ENCODE peak calls at places on chromosomes 4 and X, in seven cellular contexts. C is endothelial cell; E is suprapubic skin; G is H9; J is upper lobe of left lung; M is IMR-90; I is CD8-positive, alpha-beta T cell. V is an unnamed sample.

GRCh38 chr4:61838072-61838471 is 637.9 kb downstream of the ADGRL3 start:
- DNase-seq in C (no peak), E (no peak), G (no peak), J (no peak), M (no peak), I (no peak), V (no peak)

GRCh38 chrX:97691901-97692455 is 808.3 kb downstream of the RPA4 start:
- DNase-seq in C (no peak), E (no peak), G (no peak), J (no peak), M (no peak), I (no peak), V (no peak)

GRCh38 chr4:947491-947971 is 15.3 kb downstream of the TMEM175 start:
- DNase-seq in C (no peak), E (peak), G (no peak), J (no peak), M (no peak), I (no peak), V (peak)

GRCh38 chr4:8185280-8185679 is 13.8 kb upstream of the SH3TC1 start:
- DNase-seq in C (no peak), E (no peak), G (no peak), J (no peak), M (peak), I (no peak), V (no peak)

GRCh38 chr4:119299221-119300071 is 22.5 kb downstream of the FABP2 start:
- DNase-seq in C (no peak), E (no peak), G (no peak), J (no peak), M (peak), I (no peak), V (no peak)

GRCh38 chr4:25075851-25076250 is 45.1 kb upstream of the LGI2 start:
- DNase-seq in C (no peak), E (no peak), G (no peak), J (no peak), M (no peak), I (no peak), V (no peak)

GRCh38 chrX:45788941-45789348 is 588.3 kb upstream of the DIPK2B start:
- DNase-seq in C (no peak), E (no peak), G (no peak), J (no peak), M (peak), I (no peak), V (no peak)

GRCh38 chrX:136250191-136251041 is 784 bp downstream of the MAP7D3 start:
- DNase-seq in C (peak), E (no peak), G (no peak), J (no peak), M (no peak), I (peak), V (no peak)

GRCh38 chrX:103175944-103176753 is 38.8 kb upstream of the BEX4 start:
- DNase-seq in C (peak), E (no peak), G (peak), J (peak), M (peak), I (peak), V (peak)

GRCh38 chr4:22897520-22898108 is 204.9 kb downstream of the GBA3 start:
- DNase-seq in C (peak), E (no peak), G (peak), J (no peak), M (peak), I (no peak), V (no peak)

GRCh38 chrX:7654316-7654715 is 188.7 kb upstream of the VCX start:
- DNase-seq in C (no peak), E (no peak), G (no peak), J (no peak), M (no peak), I (no peak), V (no peak)

GRCh38 chr4:168605411-168605810 is 108.6 kb downstream of the PALLD start:
- DNase-seq in C (no peak), E (no peak), G (no peak), J (no peak), M (peak), I (no peak), V (no peak)

GRCh38 chr4:24174622-24175021 is 284.8 kb upstream of the PPARGC1A start:
- DNase-seq in C (no peak), E (no peak), G (no peak), J (no peak), M (peak), I (no peak), V (no peak)

GRCh38 chr4:84966382-84967291 is at the start of gene WDFY3:
- DNase-seq in C (peak), E (peak), G (peak), J (peak), M (peak), I (no peak), V (peak)

GRCh38 chrX:63656871-63657580 is 128.0 kb downstream of the ARHGEF9 start:
- DNase-seq in C (no peak), E (no peak), G (no peak), J (no peak), M (peak), I (no peak), V (no peak)

GRCh38 chr4:83771113-83771705 is 235.3 kb downstream of the GPAT3 start:
- DNase-seq in C (peak), E (no peak), G (peak), J (peak), M (peak), I (no peak), V (no peak)

GRCh38 chr4:146095091-146095690 is 80.3 kb upstream of the LSM6 start:
- DNase-seq in C (peak), E (no peak), G (no peak), J (no peak), M (peak), I (no peak), V (peak)

GRCh38 chr4:38764292-38764691 is 18.5 kb downstream of the TLR10 start:
- DNase-seq in C (no peak), E (no peak), G (no peak), J (no peak), M (no peak), I (no peak), V (no peak)

GRCh38 chr4:5912614-5913019 is 19.7 kb upstream of the CRMP1 start:
- DNase-seq in C (no peak), E (no peak), G (peak), J (no peak), M (no peak), I (no peak), V (no peak)

GRCh38 chr4:138953962-138954371 is 61.6 kb upstream of the NOCT start:
- DNase-seq in C (no peak), E (no peak), G (no peak), J (no peak), M (peak), I (no peak), V (no peak)

GRCh38 chr4:130210871-130211270 is 1114.9 kb downstream of the C4orf33 start:
- DNase-seq in C (no peak), E (no peak), G (no peak), J (no peak), M (no peak), I (no peak), V (no peak)

GRCh38 chr4:63296773-63297172 is 1112.5 kb downstream of the TECRL start:
- DNase-seq in C (no peak), E (no peak), G (no peak), J (no peak), M (no peak), I (no peak), V (no peak)

GRCh38 chr4:137203601-137204000 is 328.7 kb downstream of the PCDH18 start:
- DNase-seq in C (no peak), E (no peak), G (no peak), J (no peak), M (peak), I (no peak), V (no peak)

GRCh38 chr4:75135068-75135825 is 202.3 kb downstream of the PARM1 start:
- DNase-seq in C (no peak), E (no peak), G (no peak), J (no peak), M (no peak), I (no peak), V (no peak)

GRCh38 chr4:11596989-11597388 is 168.3 kb upstream of the HS3ST1 start:
- DNase-seq in C (no peak), E (no peak), G (no peak), J (no peak), M (no peak), I (no peak), V (no peak)

GRCh38 chr4:38663021-38663800 is 788 bp upstream of the KLF3 start:
- DNase-seq in C (peak), E (peak), G (peak), J (no peak), M (no peak), I (no peak), V (peak)

GRCh38 chr4:83362492-83363329 is 28.1 kb upstream of the HPSE start:
- DNase-seq in C (no peak), E (no peak), G (no peak), J (no peak), M (peak), I (no peak), V (no peak)

GRCh38 chr4:184396001-184396400 is 78.3 kb downstream of the IRF2 start:
- DNase-seq in C (no peak), E (no peak), G (no peak), J (no peak), M (no peak), I (no peak), V (no peak)

GRCh38 chr4:40581254-40582140 is 48.2 kb downstream of the RBM47 start:
- DNase-seq in C (no peak), E (no peak), G (no peak), J (no peak), M (no peak), I (no peak), V (no peak)

GRCh38 chr4:149796381-149796780 is 19.3 kb downstream of the IQCM start:
- DNase-seq in C (no peak), E (no peak), G (no peak), J (no peak), M (no peak), I (no peak), V (no peak)

GRCh38 chr4:185470503-185471195 is 884 bp downstream of the CCDC110 start:
- DNase-seq in C (no peak), E (no peak), G (peak), J (peak), M (peak), I (peak), V (no peak)

GRCh38 chr4:110614981-110615365 is 7.9 kb downstream of the PITX2 start:
- DNase-seq in C (no peak), E (no peak), G (peak), J (no peak), M (no peak), I (no peak), V (no peak)

GRCh38 chr4:40401646-40402045 is 66.5 kb downstream of the CHRNA9 start:
- DNase-seq in C (no peak), E (no peak), G (no peak), J (no peak), M (peak), I (no peak), V (no peak)

GRCh38 chr4:36348403-36348938 is 67.1 kb downstream of the DTHD1 start:
- DNase-seq in C (no peak), E (no peak), G (no peak), J (no peak), M (no peak), I (no peak), V (no peak)

GRCh38 chr4:1235381-1236102 is 13.4 kb downstream of the CTBP1 start:
- DNase-seq in C (no peak), E (peak), G (no peak), J (no peak), M (no peak), I (peak), V (peak)

GRCh38 chrX:84044051-84044450 is 143.9 kb downstream of the RPS6KA6 start:
- DNase-seq in C (no peak), E (no peak), G (no peak), J (no peak), M (no peak), I (no peak), V (no peak)

GRCh38 chrX:84047339-84047738 is 140.7 kb downstream of the RPS6KA6 start:
- DNase-seq in C (no peak), E (no peak), G (peak), J (no peak), M (no peak), I (no peak), V (no peak)

GRCh38 chrX:84046403-84046984 is 141.5 kb downstream of the RPS6KA6 start:
- DNase-seq in C (peak), E (peak), G (peak), J (peak), M (peak), I (peak), V (no peak)
- TF ChIP-seq CTCF in C (peak), E (no peak), G (peak), J (peak), M (peak), I (no peak), V (peak)

DNA sequence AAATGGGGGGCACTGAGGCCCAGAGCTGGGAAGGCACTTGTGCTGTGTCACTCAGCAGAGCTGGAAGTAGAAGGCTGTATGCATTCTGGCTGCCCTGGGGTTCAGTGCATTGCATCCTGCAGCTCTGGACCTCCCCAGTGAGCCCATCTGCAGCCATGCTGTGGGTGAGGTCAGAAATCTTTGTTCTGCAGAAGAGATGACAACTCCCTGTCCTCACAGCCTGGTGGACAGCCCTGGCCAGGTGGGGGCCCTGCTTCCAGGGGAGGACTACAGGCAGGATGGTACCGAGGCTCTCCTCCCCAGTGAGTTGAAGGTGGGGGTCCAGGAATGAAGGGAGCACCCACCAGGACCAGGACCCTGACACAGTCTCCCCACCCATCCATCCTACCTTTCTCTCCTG is 135.1 kb upstream of the PJA1 start:
- DNase-seq in C (no peak), E (no peak), G (no peak), J (no peak), M (no peak), I (no peak), V (no peak)
- TF ChIP-seq CTCF in C (no peak), E (no peak), G (no peak), J (no peak), M (no peak), I (no peak), V (no peak)

GRCh38 chrX:34426334-34426733 is 230.8 kb downstream of the TMEM47 start:
- DNase-seq in C (no peak), E (no peak), G (peak), J (no peak), M (no peak), I (no peak), V (no peak)
- TF ChIP-seq CTCF in C (no peak), E (no peak), G (peak), J (no peak), M (no peak), I (no peak), V (no peak)

DNA sequence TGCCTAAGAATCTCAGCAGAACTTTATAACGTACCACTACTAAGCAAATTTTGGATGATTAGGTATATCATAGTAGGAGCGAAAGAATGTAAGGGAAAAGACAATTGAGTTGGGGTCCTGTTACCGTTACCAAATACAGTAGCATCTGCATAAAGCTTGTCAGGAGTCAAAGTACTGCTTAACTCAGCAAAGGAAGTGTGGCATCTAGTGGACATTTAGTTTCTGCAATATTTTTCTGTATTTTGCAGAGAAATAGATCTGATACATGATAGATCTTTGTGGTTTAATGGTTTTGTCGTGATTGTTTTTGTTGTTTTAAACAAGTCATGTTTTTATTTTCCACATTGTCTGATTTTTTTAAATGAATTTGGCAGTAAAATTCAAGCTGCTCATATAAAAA is 81.0 kb upstream of the SMARCAD1 start:
- DNase-seq in C (no peak), E (no peak), G (no peak), J (no peak), M (no peak), I (no peak), V (no peak)
- TF ChIP-seq CTCF in C (no peak), E (no peak), G (peak), J (no peak), M (no peak), I (no peak), V (no peak)

DNA sequence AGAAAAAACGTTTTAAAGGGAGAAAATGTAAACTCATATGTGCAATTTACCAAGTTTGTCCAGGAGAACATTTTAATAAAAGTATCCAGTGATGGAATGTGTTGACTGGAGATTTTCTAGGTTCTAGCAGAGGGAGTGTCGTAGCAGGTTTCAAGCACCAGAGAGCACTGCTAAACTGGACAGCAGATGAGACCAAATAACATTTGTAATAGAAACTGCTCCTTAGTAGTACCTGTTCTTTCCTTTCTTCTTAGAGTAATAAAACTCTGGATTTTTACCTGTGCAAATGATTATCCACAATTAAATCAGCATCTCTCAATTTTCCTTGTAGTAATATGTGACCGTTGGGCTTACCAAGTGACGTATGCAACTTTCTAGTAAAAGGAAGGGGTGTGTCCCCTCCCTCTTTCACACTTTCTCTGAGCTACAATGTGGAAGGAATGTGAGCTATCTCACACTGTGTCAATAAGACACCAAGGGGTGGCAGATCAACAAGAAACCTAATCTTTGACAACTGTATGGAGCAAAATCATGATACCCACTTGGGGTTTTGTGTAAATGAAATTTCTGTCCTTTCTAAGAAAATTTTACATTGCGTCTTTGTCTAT is 9.5 kb downstream of the HPGDS start:
- DNase-seq in C (no peak), E (no peak), G (no peak), J (no peak), M (no peak), I (no peak), V (no peak)
- TF ChIP-seq CTCF in C (no peak), E (no peak), G (peak), J (peak), M (peak), I (no peak), V (no peak)

DNA sequence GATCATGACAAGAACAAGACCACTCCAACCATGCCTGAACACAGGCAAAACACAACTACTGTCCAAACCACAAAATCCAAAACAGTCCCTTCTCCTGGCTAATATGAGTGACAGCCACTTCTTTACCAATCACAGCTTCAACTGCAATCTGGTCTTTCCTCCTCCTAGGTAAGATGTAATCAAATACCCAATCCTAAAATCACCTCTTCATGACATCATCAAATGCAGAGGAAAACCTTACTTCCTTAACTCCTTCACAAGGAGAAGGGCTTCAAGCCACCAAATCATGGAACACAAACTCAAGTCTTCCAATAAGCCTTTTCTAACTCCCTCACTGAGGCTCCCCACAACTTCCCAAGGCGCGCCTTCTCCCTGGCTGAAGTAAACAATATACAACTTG is 4.4 kb upstream of the MSL3 start:
- DNase-seq in C (no peak), E (no peak), G (no peak), J (no peak), M (no peak), I (no peak), V (no peak)
- TF ChIP-seq CTCF in C (no peak), E (no peak), G (no peak), J (no peak), M (no peak), I (no peak), V (no peak)

GRCh38 chr4:44149242-44149641 is 299.4 kb downstream of the KCTD8 start:
- DNase-seq in C (no peak), E (no peak), G (no peak), J (no peak), M (no peak), I (no peak), V (no peak)
- TF ChIP-seq CTCF in C (no peak), E (no peak), G (no peak), J (no peak), M (no peak), I (no peak), V (no peak)

DNA sequence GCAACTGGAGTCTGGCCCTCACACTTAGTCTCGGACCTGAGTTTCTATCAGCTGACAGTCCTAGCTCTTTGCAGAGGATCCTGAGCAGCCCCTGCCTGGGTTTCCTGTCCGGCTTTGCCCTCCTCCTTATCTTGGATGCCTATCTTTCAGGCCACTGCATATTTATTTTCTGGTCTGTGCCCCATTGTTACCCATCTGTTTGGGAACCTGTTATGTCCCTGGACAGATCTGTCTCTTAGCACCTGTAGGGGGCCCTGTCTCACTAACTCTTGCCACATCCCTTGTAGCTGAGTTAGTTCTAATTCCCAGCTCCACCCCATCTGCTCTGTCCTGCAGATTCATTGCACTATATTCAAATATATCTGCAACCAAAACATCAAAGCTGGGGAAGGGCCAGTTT is 514.9 kb upstream of the LCORL start:
- DNase-seq in C (no peak), E (no peak), G (peak), J (no peak), M (no peak), I (no peak), V (no peak)
- TF ChIP-seq CTCF in C (no peak), E (no peak), G (peak), J (no peak), M (no peak), I (no peak), V (no peak)